ENCODE peak calls at places on chromosomes 11 and 22, in four cellular contexts. One of them, this sample, is unnamed.

GRCh38 chr11:76184551-76184993 is 21.7 kb downstream of the WNT11 start:
- DNase-seq in NCI-H524 treated with DMSO at 0.1 percent for 48 hours: no peak
- DNase-seq in breast epithelium: no peak
- DNase-seq in EL: peak; percentile 63
- DNase-seq in this sample: no peak

GRCh38 chr22:24486501-24486921 is 8.6 kb upstream of the UPB1 start:
- DNase-seq in NCI-H524 treated with DMSO at 0.1 percent for 48 hours: no peak
- DNase-seq in breast epithelium: no peak
- DNase-seq in EL: peak; percentile 90
- DNase-seq in this sample: no peak

GRCh38 chr11:75655619-75656018 is 13.2 kb downstream of the MAP6 start:
- DNase-seq in NCI-H524 treated with DMSO at 0.1 percent for 48 hours: no peak
- DNase-seq in breast epithelium: peak; percentile 42
- DNase-seq in EL: peak; percentile 37
- DNase-seq in this sample: no peak

GRCh38 chr22:46287873-46288751 is 8.6 kb upstream of the GTSE1 start:
- DNase-seq in NCI-H524 treated with DMSO at 0.1 percent for 48 hours: no peak
- DNase-seq in breast epithelium: no peak
- DNase-seq in EL: no peak
- DNase-seq in this sample: no peak

GRCh38 chr11:1008781-1009180 is 27.7 kb downstream of the MUC6 start:
- DNase-seq in NCI-H524 treated with DMSO at 0.1 percent for 48 hours: no peak
- DNase-seq in breast epithelium: no peak
- DNase-seq in EL: no peak
- DNase-seq in this sample: no peak

GRCh38 chr11:109000531-109000930 is 335.7 kb downstream of the DDX10 start:
- DNase-seq in NCI-H524 treated with DMSO at 0.1 percent for 48 hours: no peak
- DNase-seq in breast epithelium: no peak
- DNase-seq in EL: no peak
- DNase-seq in this sample: no peak

GRCh38 chr22:26547426-26547825 is 35.2 kb upstream of the TFIP11 start:
- DNase-seq in NCI-H524 treated with DMSO at 0.1 percent for 48 hours: no peak
- DNase-seq in breast epithelium: no peak
- DNase-seq in EL: peak; percentile 13
- DNase-seq in this sample: no peak

GRCh38 chr11:75248924-75249256 is 8.3 kb downstream of the TPBGL start:
- DNase-seq in NCI-H524 treated with DMSO at 0.1 percent for 48 hours: no peak
- DNase-seq in breast epithelium: no peak
- DNase-seq in EL: no peak
- DNase-seq in this sample: no peak

This sample was measured in prostate gland.